ENCODE peak calls at places on chromosomes 13 and 19, in eight cellular contexts. Z, X, B, V, O, Q, Y and F are unnamed samples.

GRCh38 chr19:18765224-18765623 is 25.9 kb downstream of the COMP start:
- DNase-seq in Z (no peak), X (no peak), B (no peak), V (no peak), O (no peak), Q (no peak), Y (no peak), F (peak)

GRCh38 chr19:45632468-45633196 is 6.6 kb downstream of the EML2 start:
- DNase-seq in Z (peak), X (peak), B (peak), V (peak), O (peak), Q (peak), Y (peak), F (peak)

GRCh38 chr19:35251456-35251855 is 2.7 kb downstream of the LSR start:
- DNase-seq in Z (no peak), X (no peak), B (no peak), V (no peak), O (no peak), Q (no peak), Y (no peak), F (no peak)

GRCh38 chr13:105410602-105411001 is 1124.9 kb downstream of the EFNB2 start:
- DNase-seq in Z (peak), X (peak), B (peak), V (peak), O (peak), Q (no peak), Y (peak), F (peak)

GRCh38 chr19:45913874-45914830 is at the start of gene NANOS2:
- DNase-seq in Z (no peak), X (peak), B (no peak), V (no peak), O (peak), Q (no peak), Y (peak), F (peak)

GRCh38 chr19:36973021-36973843 is 57.1 kb downstream of the ZNF568 start:
- DNase-seq in Z (peak), X (peak), B (peak), V (peak), O (peak), Q (peak), Y (no peak), F (peak)

GRCh38 chr19:55809381-55810058 is 22.3 kb downstream of the NLRP11 start:
- DNase-seq in Z (peak), X (peak), B (peak), V (peak), O (peak), Q (no peak), Y (peak), F (peak)

GRCh38 chr19:39021063-39021462 is 11.3 kb downstream of the FBXO27 start:
- DNase-seq in Z (no peak), X (no peak), B (no peak), V (no peak), O (no peak), Q (no peak), Y (no peak), F (no peak)

GRCh38 chr13:24180743-24181384 is 20.3 kb downstream of the SPATA13 start:
- DNase-seq in Z (no peak), X (no peak), B (no peak), V (no peak), O (peak), Q (no peak), Y (no peak), F (no peak)

GRCh38 chr19:634975-635652 is 1.8 kb upstream of the POLRMT start:
- DNase-seq in Z (no peak), X (no peak), B (no peak), V (no peak), O (no peak), Q (no peak), Y (no peak), F (peak)

GRCh38 chr13:47933688-47934011 is 67.4 kb downstream of the SUCLA2 start:
- DNase-seq in Z (no peak), X (no peak), B (peak), V (no peak), O (peak), Q (no peak), Y (no peak), F (no peak)

GRCh38 chr19:315811-316210 is 24.6 kb upstream of the PLPP2 start:
- DNase-seq in Z (no peak), X (no peak), B (no peak), V (no peak), O (no peak), Q (no peak), Y (no peak), F (no peak)

GRCh38 chr19:4575267-4575793 is 15.8 kb upstream of the SEMA6B start:
- DNase-seq in Z (peak), X (peak), B (peak), V (no peak), O (peak), Q (no peak), Y (peak), F (peak)

GRCh38 chr13:98445340-98446233 is 131.3 kb downstream of the STK24 start:
- DNase-seq in Z (peak), X (peak), B (peak), V (peak), O (peak), Q (no peak), Y (peak), F (peak)

GRCh38 chr13:98856983-98857382 is 104.5 kb upstream of the SLC15A1 start:
- DNase-seq in Z (peak), X (no peak), B (peak), V (no peak), O (no peak), Q (no peak), Y (no peak), F (no peak)

GRCh38 chr13:29702912-29703351 is 107.4 kb upstream of the SLC7A1 start:
- DNase-seq in Z (no peak), X (peak), B (no peak), V (no peak), O (peak), Q (peak), Y (peak), F (peak)